ENCODE peak calls at places on chromosomes 5 and 9, in seven cellular contexts. R, V, K, X, H, U and P are unnamed samples.

GRCh38 chr5:25662610-25663009 is 1017.8 kb upstream of the CDH10 start:
- DNase-seq in V (no peak), K (no peak), R (no peak), X (no peak), U (no peak), H (no peak), P (no peak)

GRCh38 chr5:126741361-126741760 is 35.6 kb upstream of the LMNB1 start:
- DNase-seq in K (no peak), X (no peak), U (no peak), V (no peak), R (no peak), H (no peak), P (no peak)

GRCh38 chr9:109639666-109640231 is 140.2 kb upstream of the PALM2AKAP2 start:
- DNase-seq in H (no peak), R (no peak), V (no peak), U (no peak), K (no peak), X (no peak), P (no peak)

GRCh38 chr5:145449794-145450193 is 385.3 kb downstream of the PRELID2 start:
- DNase-seq in X (no peak), V (no peak), R (no peak), H (no peak), U (no peak), K (no peak), P (no peak)

GRCh38 chr5:458547-459353 is 15.8 kb downstream of the EXOC3 start:
- DNase-seq in V (no peak), K (peak; percentile 56), R (no peak), X (no peak), U (no peak), H (no peak), P (peak; percentile 5)

GRCh38 chr5:149237662-149238061 is 34.0 kb upstream of the AFAP1L1 start:
- DNase-seq in V (no peak), U (no peak), X (no peak), K (no peak), H (peak; percentile 26), R (no peak), P (no peak)

GRCh38 chr5:53249529-53249928 is 140.0 kb upstream of the MOCS2 start:
- DNase-seq in V (no peak), R (no peak), X (no peak), U (no peak), H (no peak), K (no peak), P (no peak)

GRCh38 chr5:3931976-3932375 is 336.3 kb downstream of the IRX1 start:
- DNase-seq in R (no peak), K (no peak), X (no peak), U (no peak), V (no peak), H (no peak), P (no peak)

GRCh38 chr9:35673132-35673997 is at the start of gene CA9:
- DNase-seq in V (peak; percentile 95), K (no peak), H (no peak), R (no peak), X (no peak), U (peak; percentile 25), P (peak; percentile 49)

GRCh38 chr5:122311400-122311887 is 593 bp upstream of the SNCAIP start:
- DNase-seq in K (no peak), U (no peak), V (no peak), R (no peak), X (peak; percentile 69), H (no peak), P (no peak)

GRCh38 chr5:164336906-164337305 is 831.5 kb downstream of the MAT2B start:
- DNase-seq in V (no peak), U (no peak), K (no peak), H (no peak), R (no peak), X (no peak), P (no peak)

GRCh38 chr9:18887546-18887945 is 145.5 kb downstream of the SAXO1 start:
- DNase-seq in K (no peak), V (no peak), H (no peak), R (no peak), X (no peak), U (no peak), P (no peak)

GRCh38 chr5:96196407-96196806 is 234.8 kb upstream of the ELL2 start:
- DNase-seq in U (no peak), R (no peak), H (no peak), V (no peak), K (no peak), X (no peak), P (no peak)

GRCh38 chr5:95870105-95870672 is 47.7 kb upstream of the GLRX start:
- DNase-seq in H (no peak), R (no peak), K (peak; percentile 65), V (no peak), U (peak; percentile 54), X (no peak), P (no peak)

GRCh38 chr9:137449931-137450537 is 8.9 kb upstream of the ENTPD8 start:
- DNase-seq in U (no peak), R (no peak), V (no peak), X (no peak), H (peak; percentile 46), K (no peak), P (peak; percentile 7)

GRCh38 chr5:172443441-172444109 is 10.8 kb downstream of the SH3PXD2B start:
- DNase-seq in R (peak; percentile 96), H (peak; percentile 33), V (peak; percentile 63), K (no peak), U (no peak), X (no peak), P (peak; percentile 73)

GRCh38 chr5:146690880-146691355 is 174.9 kb upstream of the GPR151 start:
- DNase-seq in X (no peak), K (no peak), U (no peak), H (no peak), V (no peak), R (no peak), P (no peak)
- TF ChIP-seq EP300 in X (no peak), K (no peak), U (no peak), H (no peak), V (no peak), R (no peak), P (no peak)

DNA sequence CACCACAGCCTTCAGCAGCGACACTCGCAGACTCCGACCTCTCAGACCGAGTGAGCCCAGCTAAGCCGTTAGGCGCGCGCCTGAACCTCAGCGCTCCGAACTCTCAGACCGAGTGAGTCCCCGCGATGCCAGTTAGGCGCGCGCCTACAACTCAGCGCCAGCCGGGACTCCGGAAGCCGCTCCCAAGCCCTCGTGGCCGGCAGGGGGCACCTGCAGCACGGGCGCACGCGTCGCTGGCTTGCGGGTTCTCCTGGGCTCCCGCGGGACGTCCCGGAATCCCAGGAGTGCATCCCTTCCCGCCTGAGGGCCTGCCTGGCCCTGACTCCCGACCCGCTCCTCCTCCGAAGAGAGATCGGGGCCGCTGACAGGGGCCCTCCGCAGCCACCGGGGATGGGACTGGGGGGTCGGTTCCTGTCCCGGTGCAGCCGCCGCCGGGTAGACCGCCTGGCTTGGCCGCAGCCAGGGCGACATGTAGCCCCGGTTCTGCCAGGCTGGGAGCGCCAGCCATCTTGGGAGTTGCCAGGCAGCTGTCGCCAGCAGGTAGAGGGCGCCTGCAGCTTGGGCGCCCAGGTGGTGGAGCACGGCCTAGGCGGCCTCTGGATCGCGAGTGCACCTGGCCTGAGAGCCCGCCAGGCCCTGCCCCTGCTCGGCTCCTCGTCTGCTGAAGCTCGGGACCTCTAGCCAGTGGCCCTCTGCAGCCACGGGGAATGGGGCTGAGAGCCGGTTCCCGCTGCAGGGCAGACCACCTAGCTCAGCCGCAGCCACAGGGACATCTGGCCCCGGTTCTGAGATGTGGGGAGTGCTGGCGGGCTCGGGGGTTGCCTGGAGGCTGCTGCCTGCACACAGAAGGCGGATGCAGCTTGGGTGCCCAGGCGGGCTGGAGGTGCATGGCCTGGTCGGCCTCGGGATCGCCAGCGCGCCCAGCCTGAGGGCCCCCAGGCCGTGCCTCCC is at the start of gene ANKRD18A:
- DNase-seq in R (no peak), U (peak; percentile 89), K (no peak), H (no peak), X (peak; percentile 94), V (peak; percentile 92), P (peak; percentile 90)
- TF ChIP-seq POLR2AphosphoS5 in R (no peak), U (peak; percentile 72), K (no peak), H (no peak), X (peak; percentile 63), V (no peak), P (peak; percentile 42)

GRCh38 chr5:180469866-180470265 is 24.3 kb upstream of the CNOT6 start:
- DNase-seq in H (no peak), R (no peak), K (no peak), V (no peak), U (no peak), X (no peak), P (no peak)
- TF ChIP-seq POLR2A in H (no peak), R (no peak), K (no peak), V (no peak), U (no peak), X (no peak), P (no peak)

GRCh38 chr5:162948677-162949076 is 488.7 kb upstream of the CCNG1 start:
- DNase-seq in H (no peak), X (no peak), K (no peak), U (no peak), V (no peak), R (no peak), P (no peak)
- TF ChIP-seq EP300 in H (no peak), X (no peak), K (no peak), U (no peak), V (no peak), R (no peak), P (no peak)

GRCh38 chr5:177311723-177312648 is at the start of gene MXD3:
- DNase-seq in K (peak; percentile 76), V (peak; percentile 98), X (peak; percentile 98), U (peak; percentile 94), R (peak; percentile 99), H (peak; percentile 96), P (peak; percentile 98)
- TF ChIP-seq POLR2AphosphoS5 in K (peak; percentile 19), V (no peak), X (no peak), U (no peak), R (peak; percentile 63), H (peak; percentile 49), P (no peak)